ENCODE peak calls at places on chromosomes 7 and 10, in seven cellular contexts. One of them, this sample, is unnamed.

GRCh38 chr10:114665406-114665805 is 7.3 kb upstream of the ABLIM1 start:
- DNase-seq in endodermal cell: no peak
- DNase-seq in dorsolateral prefrontal cortex: no peak
- DNase-seq in DMS 273 treated with DMSO at 0.1 percent for 48 hours: no peak
- DNase-seq in Calu3: no peak
- DNase-seq in AG08396: no peak
- DNase-seq in BE2C: no peak
- DNase-seq in this sample: peak; percentile 43

GRCh38 chr10:74044419-74044818 is 46.5 kb downstream of the VCL start:
- DNase-seq in endodermal cell: no peak
- DNase-seq in dorsolateral prefrontal cortex: no peak
- DNase-seq in DMS 273 treated with DMSO at 0.1 percent for 48 hours: no peak
- DNase-seq in Calu3: no peak
- DNase-seq in AG08396: no peak
- DNase-seq in BE2C: no peak
- DNase-seq in this sample: no peak

GRCh38 chr10:90859321-90859751 is 1.5 kb upstream of the HTR7 start:
- DNase-seq in endodermal cell: no peak
- DNase-seq in dorsolateral prefrontal cortex: no peak
- DNase-seq in DMS 273 treated with DMSO at 0.1 percent for 48 hours: no peak
- DNase-seq in Calu3: no peak
- DNase-seq in AG08396: peak; percentile 43
- DNase-seq in BE2C: no peak
- DNase-seq in this sample: peak; percentile 45

GRCh38 chr7:50739744-50740455 is 42.8 kb downstream of the GRB10 start:
- DNase-seq in endodermal cell: no peak
- DNase-seq in dorsolateral prefrontal cortex: no peak
- DNase-seq in DMS 273 treated with DMSO at 0.1 percent for 48 hours: no peak
- DNase-seq in Calu3: no peak
- DNase-seq in AG08396: no peak
- DNase-seq in BE2C: no peak
- DNase-seq in this sample: peak; percentile 83

GRCh38 chr10:29150010-29150409 is 138.9 kb upstream of the LYZL1 start:
- DNase-seq in endodermal cell: no peak
- DNase-seq in dorsolateral prefrontal cortex: no peak
- DNase-seq in DMS 273 treated with DMSO at 0.1 percent for 48 hours: no peak
- DNase-seq in Calu3: peak; percentile 14
- DNase-seq in AG08396: no peak
- DNase-seq in BE2C: peak; percentile 17
- DNase-seq in this sample: peak; percentile 35

GRCh38 chr7:29866490-29866930 is 60.2 kb downstream of the WIPF3 start:
- DNase-seq in endodermal cell: no peak
- DNase-seq in dorsolateral prefrontal cortex: peak; percentile 53
- DNase-seq in DMS 273 treated with DMSO at 0.1 percent for 48 hours: no peak
- DNase-seq in Calu3: no peak
- DNase-seq in AG08396: no peak
- DNase-seq in BE2C: no peak
- DNase-seq in this sample: no peak

GRCh38 chr7:117014673-117015133 is 61.4 kb downstream of the ST7 start:
- DNase-seq in endodermal cell: no peak
- DNase-seq in dorsolateral prefrontal cortex: peak; percentile 47
- DNase-seq in DMS 273 treated with DMSO at 0.1 percent for 48 hours: peak; percentile 84
- DNase-seq in Calu3: no peak
- DNase-seq in AG08396: peak; percentile 58
- DNase-seq in BE2C: peak; percentile 73
- DNase-seq in this sample: peak; percentile 31

GRCh38 chr10:78045237-78045636 is 11.6 kb downstream of the RPS24 start:
- DNase-seq in endodermal cell: peak; percentile 59
- DNase-seq in dorsolateral prefrontal cortex: no peak
- DNase-seq in DMS 273 treated with DMSO at 0.1 percent for 48 hours: no peak
- DNase-seq in Calu3: no peak
- DNase-seq in AG08396: no peak
- DNase-seq in BE2C: no peak
- DNase-seq in this sample: no peak

GRCh38 chr7:3585826-3586225 is 284.8 kb downstream of the SDK1 start:
- DNase-seq in endodermal cell: peak; percentile 68
- DNase-seq in dorsolateral prefrontal cortex: no peak
- DNase-seq in DMS 273 treated with DMSO at 0.1 percent for 48 hours: no peak
- DNase-seq in Calu3: no peak
- DNase-seq in AG08396: no peak
- DNase-seq in BE2C: no peak
- DNase-seq in this sample: no peak

GRCh38 chr7:120732256-120732655 is 125.7 kb downstream of the TSPAN12 start:
- DNase-seq in endodermal cell: no peak
- DNase-seq in dorsolateral prefrontal cortex: no peak
- DNase-seq in DMS 273 treated with DMSO at 0.1 percent for 48 hours: no peak
- DNase-seq in Calu3: no peak
- DNase-seq in AG08396: no peak
- DNase-seq in BE2C: no peak
- DNase-seq in this sample: no peak

GRCh38 chr10:88347022-88347421 is 236.1 kb downstream of the RNLS start:
- DNase-seq in endodermal cell: no peak
- DNase-seq in dorsolateral prefrontal cortex: no peak
- DNase-seq in DMS 273 treated with DMSO at 0.1 percent for 48 hours: no peak
- DNase-seq in Calu3: no peak
- DNase-seq in AG08396: no peak
- DNase-seq in BE2C: peak; percentile 55
- DNase-seq in this sample: no peak

GRCh38 chr10:82277591-82277990 is 402.6 kb downstream of the NRG3 start:
- DNase-seq in endodermal cell: no peak
- DNase-seq in dorsolateral prefrontal cortex: no peak
- DNase-seq in DMS 273 treated with DMSO at 0.1 percent for 48 hours: no peak
- DNase-seq in Calu3: no peak
- DNase-seq in AG08396: no peak
- DNase-seq in BE2C: no peak
- DNase-seq in this sample: peak; percentile 35

GRCh38 chr10:111646021-111646420 is 537.5 kb downstream of the GPAM start:
- DNase-seq in endodermal cell: no peak
- DNase-seq in dorsolateral prefrontal cortex: no peak
- DNase-seq in DMS 273 treated with DMSO at 0.1 percent for 48 hours: no peak
- DNase-seq in Calu3: no peak
- DNase-seq in AG08396: no peak
- DNase-seq in BE2C: no peak
- DNase-seq in this sample: no peak

GRCh38 chr10:45160266-45160665 is 155.1 kb downstream of the OR13A1 start:
- DNase-seq in endodermal cell: no peak
- DNase-seq in dorsolateral prefrontal cortex: no peak
- DNase-seq in DMS 273 treated with DMSO at 0.1 percent for 48 hours: no peak
- DNase-seq in Calu3: no peak
- DNase-seq in AG08396: peak; percentile 10
- DNase-seq in BE2C: no peak
- DNase-seq in this sample: peak; percentile 97

GRCh38 chr10:31064334-31064733 is 32.7 kb upstream of the ZNF438 start:
- DNase-seq in endodermal cell: no peak
- DNase-seq in dorsolateral prefrontal cortex: no peak
- DNase-seq in DMS 273 treated with DMSO at 0.1 percent for 48 hours: no peak
- DNase-seq in Calu3: no peak
- DNase-seq in AG08396: peak; percentile 74
- DNase-seq in BE2C: peak; percentile 13
- DNase-seq in this sample: no peak

GRCh38 chr7:158450476-158451124 is 137.0 kb downstream of the PTPRN2 start:
- DNase-seq in endodermal cell: peak; percentile 44
- DNase-seq in dorsolateral prefrontal cortex: no peak
- DNase-seq in DMS 273 treated with DMSO at 0.1 percent for 48 hours: no peak
- DNase-seq in Calu3: no peak
- DNase-seq in AG08396: no peak
- DNase-seq in BE2C: no peak
- DNase-seq in this sample: no peak

GRCh38 chr10:79298403-79299244 is 48.6 kb upstream of the PPIF start:
- DNase-seq in endodermal cell: no peak
- DNase-seq in dorsolateral prefrontal cortex: no peak
- DNase-seq in DMS 273 treated with DMSO at 0.1 percent for 48 hours: no peak
- DNase-seq in Calu3: peak; percentile 63
- DNase-seq in AG08396: peak; percentile 95
- DNase-seq in BE2C: peak; percentile 61
- DNase-seq in this sample: peak; percentile 94

GRCh38 chr7:102860351-102860811 is 52.4 kb upstream of the LRRC17 start:
- DNase-seq in endodermal cell: no peak
- DNase-seq in dorsolateral prefrontal cortex: no peak
- DNase-seq in DMS 273 treated with DMSO at 0.1 percent for 48 hours: no peak
- DNase-seq in Calu3: no peak
- DNase-seq in AG08396: peak; percentile 42
- DNase-seq in BE2C: no peak
- DNase-seq in this sample: no peak